ENCODE peak calls at places on chromosomes 2 and 18, in ten cellular contexts. L is ureter; Z is cardiac fibroblast; O is right lobe of liver; U is GM20000; Q is activated CD4-positive, alpha-beta T cell treated with anti-CD3 and anti-CD28 coated beads, Interleukin-2, amount 50 U/mL, for 1 hour; C is tibial nerve; F is foreskin fibroblast; M is neural crest cell; P is amniotic stem cell. E is an unnamed sample.

GRCh38 chr2:6073260-6074141 is 381.3 kb downstream of the SOX11 start:
- DNase-seq in L (no peak), Z (no peak), O (no peak), U (no peak), Q (no peak), C (peak), F (no peak), M (peak), P (no peak), E (no peak)

GRCh38 chr2:178282075-178282474 is 87.8 kb downstream of the OSBPL6 start:
- DNase-seq in L (no peak), Z (peak), O (no peak), U (no peak), Q (no peak), C (no peak), F (peak), M (no peak), P (no peak), E (no peak)

GRCh38 chr18:55534996-55535395 is 53.0 kb downstream of the TCF4 start:
- DNase-seq in L (no peak), Z (no peak), O (no peak), U (no peak), Q (no peak), C (no peak), F (no peak), M (no peak), P (no peak), E (no peak)

GRCh38 chr2:97728091-97728596 is 14.8 kb downstream of the ZAP70 start:
- DNase-seq in L (no peak), Z (peak), O (no peak), U (no peak), Q (peak), C (no peak), F (peak), M (no peak), P (no peak), E (no peak)

GRCh38 chr2:10552220-10552870 is 104.2 kb upstream of the ODC1 start:
- DNase-seq in L (no peak), Z (no peak), O (no peak), U (no peak), Q (no peak), C (no peak), F (no peak), M (no peak), P (no peak), E (no peak)

GRCh38 chr2:56104951-56105350 is 78.8 kb upstream of the CCDC85A start:
- DNase-seq in L (no peak), Z (no peak), O (no peak), U (no peak), Q (no peak), C (no peak), F (no peak), M (no peak), P (no peak), E (no peak)

GRCh38 chr18:79512461-79513380 is 117.0 kb downstream of the NFATC1 start:
- DNase-seq in L (peak), Z (no peak), O (no peak), U (no peak), Q (no peak), C (no peak), F (no peak), M (no peak), P (no peak), E (no peak)

GRCh38 chr18:21851327-21851961 is 110.9 kb downstream of the MIB1 start:
- DNase-seq in L (no peak), Z (peak), O (no peak), U (peak), Q (no peak), C (no peak), F (peak), M (no peak), P (no peak), E (no peak)

E was measured in stimulated activated CD4-positive, alpha-beta T cell treated with anti-CD3 and anti-CD28 coated beads, Interleukin-12 subunit alpha, Interleukin-12 subunit beta, amount 100 ng/mL, for 48 hours.